ENCODE peak calls at places on chromosome 17, in four cellular contexts. One of them, this sample, is unnamed.

GRCh38 chr17:81239714-81240555 is 817 bp downstream of the NDUFAF8 start:
- DNase-seq in testis: peak
- DNase-seq in NCI-H2171: no peak
- DNase-seq in AG09309: no peak
- DNase-seq in this sample: no peak

GRCh38 chr17:27575100-27575911 is 55.7 kb upstream of the LGALS9 start:
- DNase-seq in testis: no peak
- DNase-seq in AG09309: no peak
- DNase-seq in NCI-H2171: no peak
- DNase-seq in this sample: no peak

GRCh38 chr17:35821308-35821707 is 12.0 kb downstream of the TAF15 start:
- DNase-seq in testis: no peak
- DNase-seq in AG09309: no peak
- DNase-seq in NCI-H2171: no peak
- DNase-seq in this sample: no peak

GRCh38 chr17:66319226-66319625 is 16.8 kb downstream of the PRKCA start:
- DNase-seq in AG09309: no peak
- DNase-seq in NCI-H2171: no peak
- DNase-seq in testis: no peak
- DNase-seq in this sample: no peak

GRCh38 chr17:77735051-77735340 is 223.5 kb upstream of the TNRC6C start:
- DNase-seq in AG09309: no peak
- DNase-seq in NCI-H2171: no peak
- DNase-seq in testis: no peak
- DNase-seq in this sample: no peak

GRCh38 chr17:58534901-58535421 is 20.5 kb upstream of the MTMR4 start:
- DNase-seq in NCI-H2171: no peak
- DNase-seq in testis: no peak
- DNase-seq in AG09309: no peak
- DNase-seq in this sample: peak

GRCh38 chr17:4789701-4789950 is 862 bp downstream of the GLTPD2 start:
- DNase-seq in testis: no peak
- DNase-seq in NCI-H2171: no peak
- DNase-seq in AG09309: no peak
- DNase-seq in this sample: no peak

GRCh38 chr17:35898283-35899070 is 18.3 kb upstream of the CCL5 start:
- DNase-seq in NCI-H2171: no peak
- DNase-seq in AG09309: no peak
- DNase-seq in testis: peak
- DNase-seq in this sample: no peak

GRCh38 chr17:78408476-78409020 is 30.1 kb downstream of the PGS1 start:
- DNase-seq in AG09309: no peak
- DNase-seq in NCI-H2171: no peak
- DNase-seq in testis: no peak
- DNase-seq in this sample: no peak

GRCh38 chr17:77382966-77383612 is 242.3 kb downstream of the SEC14L1 start:
- DNase-seq in AG09309: no peak
- DNase-seq in NCI-H2171: peak
- DNase-seq in testis: no peak
- DNase-seq in this sample: peak

GRCh38 chr17:47955497-47956461 is 1.9 kb downstream of the PRR15L start:
- DNase-seq in NCI-H2171: no peak
- DNase-seq in testis: no peak
- DNase-seq in AG09309: no peak
- DNase-seq in this sample: no peak

GRCh38 chr17:17837966-17838962 is 1.5 kb upstream of the SREBF1 start:
- DNase-seq in NCI-H2171: peak
- DNase-seq in AG09309: no peak
- DNase-seq in testis: peak
- DNase-seq in this sample: no peak

GRCh38 chr17:27577124-27577761 is 53.7 kb upstream of the LGALS9 start:
- DNase-seq in AG09309: no peak
- DNase-seq in NCI-H2171: no peak
- DNase-seq in testis: peak
- DNase-seq in this sample: peak

GRCh38 chr17:81510798-81511549 is 1.6 kb downstream of the ACTG1 start:
- DNase-seq in NCI-H2171: no peak
- DNase-seq in AG09309: no peak
- DNase-seq in testis: peak
- DNase-seq in this sample: no peak

GRCh38 chr17:69500911-69501429 is 86.5 kb downstream of the MAP2K6 start:
- DNase-seq in NCI-H2171: no peak
- DNase-seq in AG09309: no peak
- DNase-seq in testis: no peak
- DNase-seq in this sample: no peak

GRCh38 chr17:73909156-73909555 is 264.9 kb upstream of the SDK2 start:
- DNase-seq in NCI-H2171: no peak
- DNase-seq in AG09309: no peak
- DNase-seq in testis: no peak
- DNase-seq in this sample: no peak

GRCh38 chr17:43661699-43662431 is at the start of gene MEOX1:
- DNase-seq in NCI-H2171: peak
- DNase-seq in AG09309: peak
- DNase-seq in testis: no peak
- DNase-seq in this sample: peak

GRCh38 chr17:6456914-6457687 is 12.8 kb downstream of the PIMREG start:
- DNase-seq in testis: no peak
- DNase-seq in NCI-H2171: no peak
- DNase-seq in AG09309: no peak
- DNase-seq in this sample: peak

GRCh38 chr17:39740357-39741111 is 2.8 kb downstream of the GRB7 start:
- DNase-seq in NCI-H2171: no peak
- DNase-seq in testis: peak
- DNase-seq in AG09309: no peak
- DNase-seq in this sample: no peak

GRCh38 chr17:29883497-29883896 is 46.5 kb downstream of the SSH2 start:
- DNase-seq in AG09309: no peak
- DNase-seq in NCI-H2171: no peak
- DNase-seq in testis: no peak
- DNase-seq in this sample: peak

GRCh38 chr17:52035336-52035915 is 123.1 kb downstream of the CA10 start:
- DNase-seq in testis: no peak
- DNase-seq in NCI-H2171: no peak
- DNase-seq in AG09309: no peak
- DNase-seq in this sample: no peak

GRCh38 chr17:16888413-16889087 is 83.4 kb downstream of the TNFRSF13B start:
- DNase-seq in testis: no peak
- DNase-seq in NCI-H2171: no peak
- DNase-seq in AG09309: no peak
- DNase-seq in this sample: no peak

GRCh38 chr17:38608648-38609047 is 2.9 kb upstream of the SRCIN1 start:
- DNase-seq in AG09309: no peak
- DNase-seq in NCI-H2171: peak
- DNase-seq in testis: no peak
- DNase-seq in this sample: no peak